ENCODE peak calls at places on chromosome 12, in five cellular contexts. One of them, this sample, is unnamed.

GRCh38 chr12:106564678-106565329 is 18.0 kb upstream of the RFX4 start:
- DNase-seq in psoas muscle: no peak
- DNase-seq in OCI-LY7: no peak
- DNase-seq in IMR-90: no peak
- DNase-seq in SJCRH30: no peak
- DNase-seq in this sample: no peak

GRCh38 chr12:115433014-115433634 is 749.1 kb upstream of the TBX3 start:
- DNase-seq in SJCRH30: no peak
- DNase-seq in psoas muscle: no peak
- DNase-seq in OCI-LY7: no peak
- DNase-seq in IMR-90: no peak
- DNase-seq in this sample: no peak

GRCh38 chr12:9388379-9388778 is 180.2 kb upstream of the PZP start:
- DNase-seq in psoas muscle: no peak
- DNase-seq in IMR-90: no peak
- DNase-seq in OCI-LY7: peak
- DNase-seq in SJCRH30: no peak
- DNase-seq in this sample: no peak

GRCh38 chr12:111437816-111438454 is 32.2 kb downstream of the SH2B3 start:
- DNase-seq in IMR-90: peak
- DNase-seq in SJCRH30: no peak
- DNase-seq in OCI-LY7: no peak
- DNase-seq in psoas muscle: no peak
- DNase-seq in this sample: peak

GRCh38 chr12:104219361-104219892 is 3.8 kb downstream of the TXNRD1 start:
- DNase-seq in SJCRH30: peak
- DNase-seq in IMR-90: peak
- DNase-seq in OCI-LY7: no peak
- DNase-seq in psoas muscle: no peak
- DNase-seq in this sample: peak

GRCh38 chr12:52343550-52343949 is 22.4 kb upstream of the KRT83 start:
- DNase-seq in OCI-LY7: no peak
- DNase-seq in IMR-90: no peak
- DNase-seq in psoas muscle: no peak
- DNase-seq in SJCRH30: no peak
- DNase-seq in this sample: no peak

GRCh38 chr12:121803861-121804416 is at the start of gene SETD1B:
- DNase-seq in IMR-90: peak
- DNase-seq in OCI-LY7: peak
- DNase-seq in SJCRH30: no peak
- DNase-seq in psoas muscle: peak
- DNase-seq in this sample: peak

GRCh38 chr12:41439134-41439533 is 251.0 kb downstream of the PDZRN4 start:
- DNase-seq in psoas muscle: no peak
- DNase-seq in SJCRH30: no peak
- DNase-seq in IMR-90: no peak
- DNase-seq in OCI-LY7: peak
- DNase-seq in this sample: no peak

GRCh38 chr12:4664111-4664510 is 15.2 kb downstream of the NDUFA9 start:
- DNase-seq in OCI-LY7: no peak
- DNase-seq in SJCRH30: peak
- DNase-seq in psoas muscle: no peak
- DNase-seq in IMR-90: peak
- DNase-seq in this sample: peak

GRCh38 chr12:89707992-89708792 is 446 bp downstream of the ATP2B1 start:
- DNase-seq in SJCRH30: peak
- DNase-seq in OCI-LY7: peak
- DNase-seq in IMR-90: peak
- DNase-seq in psoas muscle: peak
- DNase-seq in this sample: peak

GRCh38 chr12:123931686-123932321 is 40.8 kb downstream of the CCDC92 start:
- DNase-seq in OCI-LY7: no peak
- DNase-seq in SJCRH30: no peak
- DNase-seq in psoas muscle: no peak
- DNase-seq in IMR-90: no peak
- DNase-seq in this sample: no peak

DNA sequence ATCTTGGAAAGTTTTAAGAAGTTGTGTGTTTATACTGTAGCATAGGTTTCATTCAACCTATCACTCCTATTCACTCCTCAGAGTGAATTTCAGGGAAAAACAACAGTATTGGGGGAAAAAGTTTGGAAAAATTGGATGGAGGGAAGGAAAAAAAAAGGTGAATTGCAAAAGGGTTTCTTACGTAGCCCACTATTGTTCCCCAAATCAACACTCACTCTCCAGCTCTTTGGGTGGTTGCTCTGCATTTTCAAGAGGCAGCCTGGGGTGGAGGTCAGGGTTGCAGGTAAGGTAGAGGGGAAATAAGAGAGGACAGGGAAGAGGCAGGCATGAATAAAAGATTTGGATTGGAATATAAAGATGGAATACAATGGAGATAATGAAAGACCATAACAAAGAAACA is 42.3 kb downstream of the BORCS5 start:
- DNase-seq in IMR-90: no peak
- DNase-seq in SJCRH30: no peak
- DNase-seq in psoas muscle: no peak
- DNase-seq in OCI-LY7: no peak
- DNase-seq in this sample: no peak
- H3K27ac ChIP-seq in IMR-90: peak
- H3K27ac ChIP-seq in SJCRH30: no peak
- H3K27ac ChIP-seq in psoas muscle: peak
- H3K27ac ChIP-seq in OCI-LY7: no peak
- H3K27ac ChIP-seq in this sample: no peak

GRCh38 chr12:114361992-114362391 is 44.0 kb downstream of the TBX5 start:
- DNase-seq in psoas muscle: no peak
- DNase-seq in SJCRH30: no peak
- DNase-seq in OCI-LY7: no peak
- DNase-seq in IMR-90: no peak
- DNase-seq in this sample: no peak

GRCh38 chr12:114360485-114360884 is 45.5 kb downstream of the TBX5 start:
- DNase-seq in SJCRH30: no peak
- DNase-seq in OCI-LY7: no peak
- DNase-seq in IMR-90: no peak
- DNase-seq in psoas muscle: no peak
- DNase-seq in this sample: no peak

GRCh38 chr12:114361545-114361944 is 44.4 kb downstream of the TBX5 start:
- DNase-seq in psoas muscle: no peak
- DNase-seq in SJCRH30: no peak
- DNase-seq in OCI-LY7: no peak
- DNase-seq in IMR-90: no peak
- DNase-seq in this sample: no peak
- H3K27ac ChIP-seq in psoas muscle: no peak
- H3K27ac ChIP-seq in SJCRH30: no peak
- H3K27ac ChIP-seq in OCI-LY7: no peak
- H3K27ac ChIP-seq in IMR-90: no peak
- H3K27ac ChIP-seq in this sample: no peak

DNA sequence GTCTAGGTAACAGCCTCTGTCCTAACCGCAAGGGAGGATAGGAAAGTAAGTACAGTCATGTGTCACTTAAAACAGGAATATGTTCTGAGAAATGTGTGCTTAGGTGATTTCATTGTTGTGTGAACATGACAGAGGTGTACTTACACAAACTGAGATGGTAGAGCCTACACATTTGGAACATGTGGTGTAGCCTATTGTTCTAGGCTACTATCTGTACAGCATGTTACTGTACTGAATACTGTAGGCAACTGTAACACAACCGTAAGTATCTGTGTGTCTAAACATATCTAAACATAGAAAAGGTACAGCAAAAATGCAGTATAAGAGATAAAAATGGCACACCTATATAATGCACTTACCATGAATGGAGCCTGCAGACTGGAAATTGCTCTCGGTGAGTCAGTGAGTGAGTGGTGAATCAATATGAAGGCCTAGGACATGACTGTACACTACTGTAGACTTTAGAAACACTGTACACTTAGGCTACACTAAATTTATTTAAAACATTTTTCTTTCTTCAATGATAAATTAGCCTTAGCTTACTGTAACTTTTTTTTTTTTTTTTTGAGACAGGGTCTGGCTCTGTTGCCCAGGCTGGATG is 13.2 kb upstream of the MDM2 start:
- DNase-seq in psoas muscle: no peak
- DNase-seq in IMR-90: peak
- DNase-seq in OCI-LY7: no peak
- DNase-seq in SJCRH30: no peak
- DNase-seq in this sample: no peak
- H3K27ac ChIP-seq in psoas muscle: no peak
- H3K27ac ChIP-seq in IMR-90: peak
- H3K27ac ChIP-seq in OCI-LY7: peak
- H3K27ac ChIP-seq in SJCRH30: peak
- H3K27ac ChIP-seq in this sample: no peak

GRCh38 chr12:98644433-98644711 is 216 bp downstream of the IKBIP start:
- DNase-seq in psoas muscle: no peak
- DNase-seq in SJCRH30: no peak
- DNase-seq in IMR-90: no peak
- DNase-seq in OCI-LY7: no peak
- DNase-seq in this sample: no peak

GRCh38 chr12:98645572-98646067 is 530 bp downstream of the APAF1 start:
- DNase-seq in SJCRH30: peak
- DNase-seq in OCI-LY7: peak
- DNase-seq in IMR-90: no peak
- DNase-seq in psoas muscle: no peak
- DNase-seq in this sample: peak

GRCh38 chr12:98644712-98645571 is at the start of the genes APAF1 and IKBIP:
- DNase-seq in IMR-90: peak
- DNase-seq in SJCRH30: peak
- DNase-seq in OCI-LY7: peak
- DNase-seq in psoas muscle: peak
- DNase-seq in this sample: peak

DNA sequence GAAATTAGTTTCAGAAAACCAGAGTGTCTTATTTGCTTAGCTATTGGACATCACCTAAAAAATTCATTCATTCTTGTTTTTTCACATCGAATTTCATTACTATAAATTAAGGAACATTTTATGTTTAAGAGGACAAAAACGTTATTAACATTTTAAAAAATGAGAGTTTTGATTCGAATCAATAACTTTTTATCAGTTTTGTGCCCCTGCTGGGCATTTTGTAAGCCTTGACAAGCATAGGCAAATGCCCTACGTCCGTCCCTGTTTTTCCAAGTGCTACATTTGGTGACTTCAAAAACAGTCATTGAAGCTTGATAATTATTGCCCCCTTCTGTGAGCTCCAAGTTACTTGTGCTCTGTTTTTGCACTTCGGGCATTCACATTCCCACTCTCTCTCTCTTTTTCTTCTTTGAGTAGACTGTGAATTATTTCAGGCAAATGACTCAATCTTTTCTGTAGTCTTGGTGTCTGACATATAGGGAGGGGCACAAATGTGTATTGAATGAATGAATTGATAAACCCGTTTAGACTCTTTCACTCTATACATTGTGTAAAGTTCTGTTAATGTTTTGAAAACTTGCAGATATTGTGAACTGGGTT is 1.2 kb downstream of the APAF1 start:
- DNase-seq in SJCRH30: peak
- DNase-seq in OCI-LY7: peak
- DNase-seq in IMR-90: peak
- DNase-seq in psoas muscle: no peak
- DNase-seq in this sample: peak
- H3K27ac ChIP-seq in SJCRH30: no peak
- H3K27ac ChIP-seq in OCI-LY7: no peak
- H3K27ac ChIP-seq in IMR-90: no peak
- H3K27ac ChIP-seq in psoas muscle: peak
- H3K27ac ChIP-seq in this sample: peak

GRCh38 chr12:113262710-113263109 is 41.4 kb downstream of the TPCN1 start:
- DNase-seq in psoas muscle: peak
- DNase-seq in IMR-90: no peak
- DNase-seq in SJCRH30: no peak
- DNase-seq in OCI-LY7: no peak
- DNase-seq in this sample: no peak
- H3K27ac ChIP-seq in psoas muscle: peak
- H3K27ac ChIP-seq in IMR-90: no peak
- H3K27ac ChIP-seq in SJCRH30: no peak
- H3K27ac ChIP-seq in OCI-LY7: peak
- H3K27ac ChIP-seq in this sample: no peak

GRCh38 chr12:59645242-59645641 is 49.4 kb downstream of the SLC16A7 start:
- DNase-seq in psoas muscle: no peak
- DNase-seq in IMR-90: no peak
- DNase-seq in SJCRH30: no peak
- DNase-seq in OCI-LY7: no peak
- DNase-seq in this sample: no peak
- H3K27ac ChIP-seq in psoas muscle: no peak
- H3K27ac ChIP-seq in IMR-90: no peak
- H3K27ac ChIP-seq in SJCRH30: no peak
- H3K27ac ChIP-seq in OCI-LY7: no peak
- H3K27ac ChIP-seq in this sample: no peak

GRCh38 chr12:130160711-130161231 is 1.5 kb upstream of the FZD10 start:
- DNase-seq in SJCRH30: no peak
- DNase-seq in OCI-LY7: no peak
- DNase-seq in psoas muscle: no peak
- DNase-seq in IMR-90: no peak
- DNase-seq in this sample: no peak
- H3K27ac ChIP-seq in SJCRH30: no peak
- H3K27ac ChIP-seq in OCI-LY7: no peak
- H3K27ac ChIP-seq in psoas muscle: no peak
- H3K27ac ChIP-seq in IMR-90: no peak
- H3K27ac ChIP-seq in this sample: no peak